ENCODE peak calls at places on chromosomes 1 and 21, in ten cellular contexts. One of them, this sample, is unnamed.
A peak's percentile ranks its signal among the peaks of the same experiment; 100 is the strongest.

GRCh38 chr21:42578761-42579415 is 65.2 kb downstream of the SLC37A1 start:
- DNase-seq in A549: no peak
- DNase-seq in body of pancreas: no peak
- DNase-seq in OCI-LY7: no peak
- DNase-seq in uterus: peak; percentile 6
- DNase-seq in hepatocyte: no peak
- DNase-seq in adrenal gland: no peak
- DNase-seq in K562: no peak
- DNase-seq in endothelial cell of umbilical vein: no peak
- DNase-seq in heart left ventricle: peak; percentile 43
- DNase-seq in this sample: no peak

GRCh38 chr1:243375596-243375995 is 119.8 kb downstream of the SDCCAG8 start:
- DNase-seq in A549: no peak
- DNase-seq in body of pancreas: no peak
- DNase-seq in OCI-LY7: no peak
- DNase-seq in uterus: no peak
- DNase-seq in hepatocyte: no peak
- DNase-seq in adrenal gland: no peak
- DNase-seq in K562: no peak
- DNase-seq in endothelial cell of umbilical vein: no peak
- DNase-seq in heart left ventricle: no peak
- DNase-seq in this sample: no peak

GRCh38 chr1:52402860-52403240 is 1.4 kb downstream of the ORC1 start:
- DNase-seq in A549: no peak
- DNase-seq in body of pancreas: no peak
- DNase-seq in OCI-LY7: peak; percentile 14
- DNase-seq in uterus: no peak
- DNase-seq in hepatocyte: peak; percentile 38
- DNase-seq in adrenal gland: no peak
- DNase-seq in K562: no peak
- DNase-seq in endothelial cell of umbilical vein: no peak
- DNase-seq in heart left ventricle: no peak
- DNase-seq in this sample: no peak

GRCh38 chr1:160777486-160778089 is 18.4 kb upstream of the LY9 start:
- DNase-seq in A549: peak; percentile 35
- DNase-seq in body of pancreas: peak; percentile 70
- DNase-seq in OCI-LY7: peak; percentile 81
- DNase-seq in uterus: no peak
- DNase-seq in hepatocyte: peak; percentile 54
- DNase-seq in adrenal gland: no peak
- DNase-seq in K562: peak; percentile 56
- DNase-seq in endothelial cell of umbilical vein: peak; percentile 9
- DNase-seq in heart left ventricle: no peak
- DNase-seq in this sample: peak; percentile 45

GRCh38 chr1:179326746-179327145 is 33.1 kb downstream of the SOAT1 start:
- DNase-seq in A549: no peak
- DNase-seq in body of pancreas: no peak
- DNase-seq in OCI-LY7: no peak
- DNase-seq in uterus: no peak
- DNase-seq in hepatocyte: no peak
- DNase-seq in adrenal gland: no peak
- DNase-seq in K562: no peak
- DNase-seq in endothelial cell of umbilical vein: no peak
- DNase-seq in heart left ventricle: no peak
- DNase-seq in this sample: no peak

GRCh38 chr1:44120398-44120949 is 1.9 kb downstream of the KLF17 start:
- DNase-seq in A549: no peak
- DNase-seq in body of pancreas: no peak
- DNase-seq in OCI-LY7: no peak
- DNase-seq in uterus: no peak
- DNase-seq in hepatocyte: no peak
- DNase-seq in adrenal gland: peak; percentile 5
- DNase-seq in K562: no peak
- DNase-seq in endothelial cell of umbilical vein: no peak
- DNase-seq in heart left ventricle: no peak
- DNase-seq in this sample: no peak

GRCh38 chr1:231272880-231273279 is 31.9 kb downstream of the GNPAT start:
- DNase-seq in A549: no peak
- DNase-seq in body of pancreas: no peak
- DNase-seq in OCI-LY7: no peak
- DNase-seq in uterus: no peak
- DNase-seq in hepatocyte: peak; percentile 9
- DNase-seq in adrenal gland: no peak
- DNase-seq in K562: no peak
- DNase-seq in endothelial cell of umbilical vein: peak; percentile 85
- DNase-seq in heart left ventricle: no peak
- DNase-seq in this sample: no peak

GRCh38 chr1:221576268-221576667 is 165.6 kb downstream of the DUSP10 start:
- DNase-seq in A549: peak; percentile 59
- DNase-seq in body of pancreas: no peak
- DNase-seq in OCI-LY7: peak; percentile 3
- DNase-seq in uterus: no peak
- DNase-seq in hepatocyte: no peak
- DNase-seq in adrenal gland: no peak
- DNase-seq in K562: no peak
- DNase-seq in endothelial cell of umbilical vein: no peak
- DNase-seq in heart left ventricle: no peak
- DNase-seq in this sample: no peak

GRCh38 chr1:109425391-109425790 is 857 bp downstream of the PSMA5 start:
- DNase-seq in A549: no peak
- DNase-seq in body of pancreas: no peak
- DNase-seq in OCI-LY7: peak; percentile 75
- DNase-seq in uterus: no peak
- DNase-seq in hepatocyte: no peak
- DNase-seq in adrenal gland: no peak
- DNase-seq in K562: no peak
- DNase-seq in endothelial cell of umbilical vein: no peak
- DNase-seq in heart left ventricle: no peak
- DNase-seq in this sample: no peak

GRCh38 chr1:26723013-26723991 is 27.5 kb downstream of the ARID1A start:
- DNase-seq in A549: peak; percentile 26
- DNase-seq in body of pancreas: peak; percentile 97
- DNase-seq in OCI-LY7: peak; percentile 36
- DNase-seq in uterus: peak; percentile 89
- DNase-seq in hepatocyte: peak; percentile 91
- DNase-seq in adrenal gland: peak; percentile 96
- DNase-seq in K562: peak; percentile 89
- DNase-seq in endothelial cell of umbilical vein: peak; percentile 99
- DNase-seq in heart left ventricle: peak; percentile 94
- DNase-seq in this sample: peak; percentile 80

GRCh38 chr1:200877010-200877409 is 4.2 kb downstream of the GPR25 start:
- DNase-seq in A549: no peak
- DNase-seq in body of pancreas: no peak
- DNase-seq in OCI-LY7: no peak
- DNase-seq in uterus: no peak
- DNase-seq in hepatocyte: no peak
- DNase-seq in adrenal gland: no peak
- DNase-seq in K562: no peak
- DNase-seq in endothelial cell of umbilical vein: no peak
- DNase-seq in heart left ventricle: no peak
- DNase-seq in this sample: no peak

GRCh38 chr1:4062992-4063391 is 162.9 kb upstream of the C1orf174 start:
- DNase-seq in A549: no peak
- DNase-seq in body of pancreas: no peak
- DNase-seq in OCI-LY7: no peak
- DNase-seq in uterus: no peak
- DNase-seq in hepatocyte: no peak
- DNase-seq in adrenal gland: no peak
- DNase-seq in K562: no peak
- DNase-seq in endothelial cell of umbilical vein: no peak
- DNase-seq in heart left ventricle: no peak
- DNase-seq in this sample: no peak

GRCh38 chr1:36482724-36483388 is at the start of gene CSF3R:
- DNase-seq in A549: no peak
- DNase-seq in body of pancreas: peak; percentile 35
- DNase-seq in OCI-LY7: no peak
- DNase-seq in uterus: no peak
- DNase-seq in hepatocyte: no peak
- DNase-seq in adrenal gland: no peak
- DNase-seq in K562: no peak
- DNase-seq in endothelial cell of umbilical vein: no peak
- DNase-seq in heart left ventricle: peak; percentile 44
- DNase-seq in this sample: no peak

GRCh38 chr1:71049951-71050598 is 2.5 kb upstream of the PTGER3 start:
- DNase-seq in A549: peak; percentile 63
- DNase-seq in body of pancreas: peak; percentile 49
- DNase-seq in OCI-LY7: peak; percentile 68
- DNase-seq in uterus: peak; percentile 29
- DNase-seq in hepatocyte: peak; percentile 80
- DNase-seq in adrenal gland: no peak
- DNase-seq in K562: peak; percentile 43
- DNase-seq in endothelial cell of umbilical vein: peak; percentile 79
- DNase-seq in heart left ventricle: no peak
- DNase-seq in this sample: peak; percentile 70

GRCh38 chr1:59026472-59026948 is 242.7 kb upstream of the JUN start:
- DNase-seq in A549: no peak
- DNase-seq in body of pancreas: no peak
- DNase-seq in OCI-LY7: no peak
- DNase-seq in uterus: no peak
- DNase-seq in hepatocyte: no peak
- DNase-seq in adrenal gland: no peak
- DNase-seq in K562: no peak
- DNase-seq in endothelial cell of umbilical vein: no peak
- DNase-seq in heart left ventricle: no peak
- DNase-seq in this sample: no peak

GRCh38 chr1:51073456-51073855 is 28.6 kb upstream of the C1orf185 start:
- DNase-seq in A549: no peak
- DNase-seq in body of pancreas: peak; percentile 85
- DNase-seq in OCI-LY7: no peak
- DNase-seq in uterus: no peak
- DNase-seq in hepatocyte: no peak
- DNase-seq in adrenal gland: no peak
- DNase-seq in K562: no peak
- DNase-seq in endothelial cell of umbilical vein: no peak
- DNase-seq in heart left ventricle: no peak
- DNase-seq in this sample: no peak

GRCh38 chr1:20732071-20732587 is 374 bp downstream of the SH2D5 start:
- DNase-seq in A549: peak; percentile 69
- DNase-seq in body of pancreas: peak; percentile 40
- DNase-seq in OCI-LY7: peak; percentile 67
- DNase-seq in uterus: no peak
- DNase-seq in hepatocyte: peak; percentile 85
- DNase-seq in adrenal gland: peak; percentile 59
- DNase-seq in K562: no peak
- DNase-seq in endothelial cell of umbilical vein: peak; percentile 46
- DNase-seq in heart left ventricle: peak; percentile 61
- DNase-seq in this sample: peak; percentile 39

DNA sequence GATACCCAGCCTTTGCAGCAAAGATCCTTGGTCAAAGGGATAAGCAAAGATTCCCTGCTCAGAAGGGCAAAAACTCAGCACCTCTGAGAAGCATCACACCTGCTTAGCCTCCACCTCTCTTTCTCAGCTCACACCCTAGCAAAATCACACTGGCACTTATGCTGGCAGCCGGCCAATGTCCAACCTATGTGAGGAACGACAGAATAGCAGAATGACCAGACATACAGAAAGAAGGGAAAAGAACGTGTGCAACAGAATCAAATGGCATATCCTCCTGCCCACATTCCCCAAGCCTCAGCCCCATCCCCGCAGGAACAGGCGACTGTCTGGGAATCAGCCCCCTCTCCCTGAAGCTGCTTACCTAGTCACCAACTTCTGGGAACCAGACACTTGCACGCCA is 664 bp upstream of the ADORA3 start:
- DNase-seq in A549: no peak
- DNase-seq in body of pancreas: no peak
- DNase-seq in OCI-LY7: no peak
- DNase-seq in uterus: no peak
- DNase-seq in hepatocyte: no peak
- DNase-seq in adrenal gland: no peak
- DNase-seq in K562: no peak
- DNase-seq in endothelial cell of umbilical vein: no peak
- DNase-seq in heart left ventricle: no peak
- DNase-seq in this sample: no peak
- H3K4me1 ChIP-seq in A549: peaks cover 8% of the 10 kb centered on the region
- H3K4me1 ChIP-seq in body of pancreas: peaks cover 19% of the 10 kb centered on the region
- H3K4me1 ChIP-seq in OCI-LY7: peaks cover 63% of the 10 kb centered on the region
- H3K4me1 ChIP-seq in uterus: no peaks in the 10 kb centered on the region
- H3K4me1 ChIP-seq in hepatocyte: peaks cover 17% of the 10 kb centered on the region
- H3K4me1 ChIP-seq in adrenal gland: peaks cover 27% of the 10 kb centered on the region
- H3K4me1 ChIP-seq in K562: peaks cover 22% of the 10 kb centered on the region
- H3K4me1 ChIP-seq in endothelial cell of umbilical vein: peaks cover 15% of the 10 kb centered on the region
- H3K4me1 ChIP-seq in heart left ventricle: peaks cover 20% of the 10 kb centered on the region
- H3K4me1 ChIP-seq in this sample: peaks cover 17% of the 10 kb centered on the region

GRCh38 chr1:97482022-97482421 is 438.8 kb downstream of the DPYD start:
- DNase-seq in A549: no peak
- DNase-seq in body of pancreas: no peak
- DNase-seq in OCI-LY7: no peak
- DNase-seq in uterus: no peak
- DNase-seq in hepatocyte: no peak
- DNase-seq in adrenal gland: no peak
- DNase-seq in K562: no peak
- DNase-seq in endothelial cell of umbilical vein: no peak
- DNase-seq in heart left ventricle: no peak
- DNase-seq in this sample: no peak
- H3K4me1 ChIP-seq in A549: no peaks in the 10 kb centered on the region
- H3K4me1 ChIP-seq in body of pancreas: no peaks in the 10 kb centered on the region
- H3K4me1 ChIP-seq in OCI-LY7: no peaks in the 10 kb centered on the region
- H3K4me1 ChIP-seq in uterus: no peaks in the 10 kb centered on the region
- H3K4me1 ChIP-seq in hepatocyte: no peaks in the 10 kb centered on the region
- H3K4me1 ChIP-seq in adrenal gland: no peaks in the 10 kb centered on the region
- H3K4me1 ChIP-seq in K562: no peaks in the 10 kb centered on the region
- H3K4me1 ChIP-seq in endothelial cell of umbilical vein: no peaks in the 10 kb centered on the region
- H3K4me1 ChIP-seq in heart left ventricle: no peaks in the 10 kb centered on the region
- H3K4me1 ChIP-seq in this sample: no peaks in the 10 kb centered on the region

DNA sequence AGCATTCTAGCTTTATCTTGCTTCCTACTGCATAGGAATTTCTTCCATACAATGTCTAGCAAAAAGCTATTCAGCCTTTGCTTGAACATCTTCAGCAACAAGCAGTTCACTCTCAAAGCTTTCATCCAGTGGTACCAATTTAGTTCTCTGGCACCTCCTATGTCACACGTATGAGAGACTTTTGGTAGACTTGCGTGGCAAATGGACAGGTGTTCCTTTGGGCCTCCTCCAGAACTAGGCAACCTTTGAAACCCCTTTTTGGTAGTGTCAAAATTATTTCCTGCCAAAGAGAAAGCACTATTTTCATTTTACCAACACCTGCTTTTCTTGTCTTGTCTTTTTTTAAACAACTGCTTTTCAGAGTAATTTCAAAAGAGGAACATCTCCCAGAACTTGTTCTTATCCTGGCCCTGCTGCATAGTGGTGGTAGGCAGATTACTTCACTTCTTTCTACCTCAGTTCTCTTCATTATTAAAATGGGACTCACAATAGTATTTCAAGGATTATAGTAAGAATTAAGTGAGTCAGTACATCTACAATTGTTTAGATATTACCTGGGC is 122.4 kb downstream of the MAST2 start:
- DNase-seq in A549: no peak
- DNase-seq in body of pancreas: peak; percentile 67
- DNase-seq in OCI-LY7: peak; percentile 69
- DNase-seq in uterus: no peak
- DNase-seq in hepatocyte: no peak
- DNase-seq in adrenal gland: no peak
- DNase-seq in K562: no peak
- DNase-seq in endothelial cell of umbilical vein: peak; percentile 9
- DNase-seq in heart left ventricle: no peak
- DNase-seq in this sample: no peak
- H3K4me1 ChIP-seq in A549: peaks cover 22% of the 10 kb centered on the region
- H3K4me1 ChIP-seq in body of pancreas: peaks cover 20% of the 10 kb centered on the region
- H3K4me1 ChIP-seq in OCI-LY7: peaks cover 44% of the 10 kb centered on the region
- H3K4me1 ChIP-seq in uterus: no peaks in the 10 kb centered on the region
- H3K4me1 ChIP-seq in hepatocyte: no peaks in the 10 kb centered on the region
- H3K4me1 ChIP-seq in adrenal gland: peaks cover 9% of the 10 kb centered on the region
- H3K4me1 ChIP-seq in K562: peaks cover 20% of the 10 kb centered on the region
- H3K4me1 ChIP-seq in endothelial cell of umbilical vein: peaks cover 9% of the 10 kb centered on the region
- H3K4me1 ChIP-seq in heart left ventricle: peaks cover 39% of the 10 kb centered on the region
- H3K4me1 ChIP-seq in this sample: peaks cover 7% of the 10 kb centered on the region

GRCh38 chr1:2214541-2215241 is 13.4 kb upstream of the SKI start:
- DNase-seq in A549: no peak
- DNase-seq in body of pancreas: no peak
- DNase-seq in OCI-LY7: no peak
- DNase-seq in uterus: peak; percentile 64
- DNase-seq in hepatocyte: no peak
- DNase-seq in adrenal gland: peak; percentile 71
- DNase-seq in K562: no peak
- DNase-seq in endothelial cell of umbilical vein: no peak
- DNase-seq in heart left ventricle: peak; percentile 78
- DNase-seq in this sample: peak; percentile 58
- H3K4me1 ChIP-seq in A549: peaks cover 36% of the 10 kb centered on the region
- H3K4me1 ChIP-seq in body of pancreas: peaks cover 31% of the 10 kb centered on the region
- H3K4me1 ChIP-seq in OCI-LY7: no peaks in the 10 kb centered on the region
- H3K4me1 ChIP-seq in uterus: peaks cover 9% of the 10 kb centered on the region
- H3K4me1 ChIP-seq in hepatocyte: peaks cover 35% of the 10 kb centered on the region
- H3K4me1 ChIP-seq in adrenal gland: peaks cover 32% of the 10 kb centered on the region
- H3K4me1 ChIP-seq in K562: peaks cover 60% of the 10 kb centered on the region
- H3K4me1 ChIP-seq in endothelial cell of umbilical vein: peaks cover 27% of the 10 kb centered on the region
- H3K4me1 ChIP-seq in heart left ventricle: peaks cover 43% of the 10 kb centered on the region
- H3K4me1 ChIP-seq in this sample: peaks cover 15% of the 10 kb centered on the region